ENCODE peak calls at places on chromosomes 2 and 18, in six cellular contexts. E, V, Q, I, O and M are unnamed samples.
A peak's percentile ranks its signal among the peaks of the same experiment; 100 is the strongest.

GRCh38 chr2:197359859-197360258 is 49.3 kb upstream of the ANKRD44 start:
- DNase-seq in Q (no peak), I (no peak), O (no peak), V (no peak), E (no peak), M (peak; percentile 52)

GRCh38 chr2:72118386-72118785 is 29.3 kb downstream of the CYP26B1 start:
- DNase-seq in E (no peak), V (no peak), Q (no peak), O (no peak), I (no peak), M (no peak)

GRCh38 chr18:2717407-2717806 is 61.9 kb downstream of the SMCHD1 start:
- DNase-seq in I (no peak), Q (no peak), E (no peak), O (no peak), V (no peak), M (no peak)

GRCh38 chr2:194104687-194105086 is 1552.3 kb upstream of the SLC39A10 start:
- DNase-seq in I (no peak), E (no peak), O (peak; percentile 84), Q (no peak), V (no peak), M (no peak)

GRCh38 chr2:208222351-208222750 is 32.5 kb downstream of the IDH1 start:
- DNase-seq in E (no peak), Q (no peak), V (no peak), I (no peak), O (no peak), M (no peak)

GRCh38 chr2:112714836-112715631 is 5.8 kb upstream of the NT5DC4 start:
- DNase-seq in V (no peak), Q (no peak), E (peak; percentile 24), I (no peak), O (no peak), M (no peak)

GRCh38 chr18:12930908-12931307 is 16.9 kb upstream of the SEH1L start:
- DNase-seq in Q (no peak), E (no peak), O (no peak), I (no peak), V (no peak), M (no peak)

GRCh38 chr2:102103992-102104871 is 38.3 kb upstream of the IL1R1 start:
- DNase-seq in V (no peak), O (no peak), E (peak; percentile 72), I (peak; percentile 87), Q (no peak), M (no peak)

GRCh38 chr2:219598308-219599078 is 836 bp downstream of the STK11IP start:
- DNase-seq in E (no peak), Q (no peak), I (no peak), V (no peak), O (no peak), M (no peak)

GRCh38 chr2:111897924-111898702 is at the start of gene MERTK:
- DNase-seq in O (no peak), Q (peak; percentile 32), V (peak; percentile 95), I (peak; percentile 84), E (peak; percentile 89), M (peak; percentile 95)

GRCh38 chr18:79766308-79766707 is 31.4 kb upstream of the KCNG2 start:
- DNase-seq in I (no peak), V (no peak), O (no peak), Q (no peak), E (peak; percentile 17), M (no peak)

GRCh38 chr18:42801706-42802105 is 313.8 kb downstream of the RIT2 start:
- DNase-seq in I (no peak), E (no peak), V (no peak), Q (no peak), O (no peak), M (no peak)

GRCh38 chr18:26298107-26298506 is 71.9 kb downstream of the TAF4B start:
- DNase-seq in Q (no peak), I (no peak), V (no peak), O (no peak), E (no peak), M (no peak)

GRCh38 chr2:219451626-219452360 is 17.1 kb downstream of the SPEG start:
- DNase-seq in I (peak; percentile 89), O (no peak), E (no peak), V (no peak), Q (no peak), M (no peak)

GRCh38 chr2:217959723-217960122 is 43.1 kb downstream of the TNS1 start:
- DNase-seq in O (no peak), V (no peak), E (peak; percentile 28), I (peak; percentile 15), Q (no peak), M (no peak)

GRCh38 chr18:72652990-72653593 is 109.0 kb upstream of the CBLN2 start:
- DNase-seq in I (no peak), O (peak; percentile 25), V (peak; percentile 69), E (no peak), Q (no peak), M (peak; percentile 80)

GRCh38 chr2:24021122-24021998 is 11.5 kb downstream of the MFSD2B start:
- DNase-seq in O (peak; percentile 44), E (no peak), I (no peak), Q (no peak), V (peak; percentile 58), M (peak; percentile 87)

GRCh38 chr2:46225730-46226129 is 71.5 kb upstream of the EPAS1 start:
- DNase-seq in Q (no peak), I (no peak), E (no peak), V (no peak), O (no peak), M (no peak)

GRCh38 chr2:120245933-120246332 is 6.7 kb upstream of the RALB start:
- DNase-seq in E (no peak), V (no peak), O (no peak), Q (no peak), I (no peak), M (no peak)

GRCh38 chr2:53632714-53633113 is 134.9 kb upstream of the CHAC2 start:
- DNase-seq in E (no peak), I (no peak), Q (no peak), V (no peak), O (no peak), M (no peak)

DNA sequence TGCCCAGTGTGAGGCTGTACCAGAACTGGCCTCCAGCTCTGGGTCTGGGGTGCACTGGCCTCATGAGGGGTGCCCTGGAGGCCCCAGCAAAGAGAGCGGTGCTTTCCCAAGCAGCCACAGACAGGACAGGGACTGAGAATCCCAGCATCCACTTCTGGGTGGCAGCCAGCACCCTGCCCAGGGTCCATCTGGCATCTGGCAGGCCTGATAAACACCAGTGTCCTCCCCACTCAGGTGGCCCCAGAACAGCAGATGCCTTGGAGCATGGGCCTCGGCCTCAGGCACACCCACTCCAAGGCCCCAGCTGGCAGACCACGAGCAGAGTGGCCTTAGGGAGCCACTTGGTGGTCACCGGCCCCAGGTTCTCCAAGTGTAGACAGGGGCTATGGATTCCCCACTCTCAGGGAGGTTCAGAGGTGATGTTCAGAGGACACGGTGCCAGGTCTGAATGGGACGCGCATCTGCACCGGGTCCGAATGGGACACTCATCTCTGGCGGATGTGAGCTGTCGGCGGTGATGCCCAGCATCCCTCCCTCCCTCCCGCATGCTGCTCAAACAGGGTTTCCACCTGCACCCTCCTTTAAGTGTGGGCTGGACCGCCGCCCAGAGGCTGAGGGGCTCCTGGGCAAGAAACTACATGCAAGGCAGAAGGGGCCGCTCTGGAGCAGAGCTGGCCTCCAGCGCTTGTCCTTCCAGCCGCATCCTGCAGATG is 82.2 kb upstream of the GPC1 start:
- DNase-seq in V (no peak), O (no peak), I (no peak), E (peak; percentile 34), Q (no peak), M (no peak)
- TF ChIP-seq CTCF in V (no peak), O (no peak), I (no peak), E (no peak), Q (no peak), M (no peak)

GRCh38 chr18:48358868-48359267 is 50.3 kb downstream of the ZBTB7C start:
- DNase-seq in Q (no peak), V (no peak), O (peak; percentile 7), I (no peak), E (no peak), M (no peak)

GRCh38 chr18:48356909-48357631 is 52.1 kb downstream of the ZBTB7C start:
- DNase-seq in E (no peak), O (no peak), Q (no peak), I (no peak), V (no peak), M (peak; percentile 30)

GRCh38 chr18:48355526-48356115 is 53.6 kb downstream of the ZBTB7C start:
- DNase-seq in O (no peak), V (no peak), E (no peak), I (no peak), Q (no peak), M (no peak)

GRCh38 chr18:48354746-48355260 is 54.4 kb downstream of the ZBTB7C start:
- DNase-seq in O (no peak), V (no peak), Q (no peak), E (no peak), I (no peak), M (no peak)

DNA sequence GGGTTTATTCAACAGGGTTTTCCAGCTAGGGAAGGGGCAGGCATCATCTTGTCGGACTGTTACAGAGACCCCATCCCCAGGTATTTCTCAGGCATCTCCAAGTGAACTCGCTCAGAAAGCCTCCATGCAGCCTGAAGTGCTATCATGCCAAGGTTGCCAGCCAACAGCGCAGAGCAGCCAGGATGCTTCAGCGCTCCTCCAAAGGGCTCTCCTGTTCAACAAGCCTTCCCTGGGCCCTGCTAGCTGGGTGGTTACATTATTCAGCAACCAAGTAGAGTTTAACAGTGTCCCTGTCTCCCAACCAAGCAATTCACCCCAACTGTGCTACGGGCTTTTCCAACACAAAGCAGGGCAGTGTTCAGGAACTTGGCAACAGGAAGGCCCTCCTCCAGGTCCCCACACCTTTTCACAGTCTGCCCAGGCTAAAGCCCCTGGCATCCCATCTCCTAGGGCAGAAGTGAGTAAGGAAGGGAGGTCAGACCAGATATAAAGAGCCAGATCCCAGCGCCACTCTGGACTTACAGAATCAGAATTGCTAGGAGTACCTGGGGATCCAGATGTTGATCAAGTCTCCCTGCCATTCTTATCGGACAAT is 52.9 kb downstream of the ZBTB7C start:
- DNase-seq in O (no peak), Q (no peak), E (no peak), V (no peak), I (no peak), M (no peak)
- TF ChIP-seq CTCF in O (no peak), Q (no peak), E (no peak), V (no peak), I (no peak), M (no peak)

DNA sequence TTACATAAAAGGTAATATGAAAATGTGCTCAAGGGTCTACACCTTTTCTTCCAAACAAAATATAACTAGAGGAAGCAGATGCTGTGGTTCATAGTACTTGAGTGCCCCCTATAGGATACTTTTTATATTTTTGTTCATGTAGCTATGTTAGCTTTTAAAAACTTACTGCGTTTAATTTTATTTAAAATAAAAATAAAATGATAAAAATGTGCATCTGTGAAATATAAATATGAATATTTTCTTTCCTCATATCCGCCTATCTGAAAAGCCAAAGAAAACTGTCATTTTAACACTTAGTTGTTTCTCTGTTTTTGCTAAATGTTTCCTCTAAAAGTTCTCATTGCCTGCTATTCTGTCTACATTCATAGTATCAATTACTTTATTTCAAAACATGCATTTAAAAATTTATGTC is 9.6 kb upstream of the LRP1B start:
- DNase-seq in Q (no peak), O (peak; percentile 33), E (no peak), V (no peak), I (no peak), M (peak; percentile 72)
- TF ChIP-seq CTCF in Q (peak; percentile 58), O (peak; percentile 86), E (peak; percentile 52), V (peak; percentile 75), I (peak; percentile 47), M (peak; percentile 79)

DNA sequence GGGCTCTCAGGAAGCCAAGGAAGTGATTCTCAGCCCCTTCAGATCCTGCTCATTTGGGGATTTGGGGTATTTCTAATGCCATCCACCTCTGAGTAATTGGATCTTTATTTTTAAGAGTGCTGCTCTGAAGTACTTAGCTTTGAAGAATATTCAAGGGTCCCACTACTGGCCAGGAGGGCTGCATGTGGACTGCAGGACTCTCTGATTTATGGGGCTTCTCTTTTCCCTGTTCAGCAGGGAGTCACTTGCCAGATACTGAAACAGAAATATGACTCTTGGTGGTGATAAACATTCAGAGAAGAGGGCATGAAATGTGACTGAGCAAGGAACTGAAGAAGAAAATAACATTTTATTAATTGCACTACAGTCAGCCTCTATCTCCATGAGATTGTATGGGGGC is 138.5 kb downstream of the MTX2 start:
- DNase-seq in Q (no peak), O (no peak), I (no peak), V (no peak), E (no peak), M (no peak)
- TF ChIP-seq CTCF in Q (no peak), O (no peak), I (no peak), V (no peak), E (no peak), M (no peak)